ENCODE peak calls at places on chromosomes 16 and 17, in five cellular contexts. E, C, H, N and G are unnamed samples.

GRCh38 chr16:87325480-87325879 is 8.3 kb upstream of the C16orf95 start:
- DNase-seq in H (no peak), C (no peak), E (no peak), N (no peak), G (no peak)

GRCh38 chr17:42342242-42343008 is 45.8 kb downstream of the STAT3 start:
- DNase-seq in E (peak; percentile 58), N (no peak), C (peak; percentile 80), H (peak; percentile 90), G (no peak)

GRCh38 chr17:66272699-66273390 is 29.6 kb upstream of the PRKCA start:
- DNase-seq in C (peak; percentile 77), H (peak; percentile 93), E (no peak), N (no peak), G (no peak)

GRCh38 chr16:68823401-68823800 is 19.9 kb upstream of the TANGO6 start:
- DNase-seq in E (no peak), H (peak; percentile 95), N (no peak), C (peak; percentile 85), G (no peak)

GRCh38 chr17:74217036-74217725 is 3.8 kb downstream of the TTYH2 start:
- DNase-seq in H (no peak), E (no peak), C (no peak), N (no peak), G (no peak)

GRCh38 chr17:58156839-58157803 is 8.9 kb downstream of the OR4D1 start:
- DNase-seq in N (peak; percentile 48), E (peak; percentile 75), H (peak; percentile 5), C (no peak), G (no peak)

GRCh38 chr16:3963203-3963602 is 82.7 kb upstream of the CREBBP start:
- DNase-seq in E (no peak), C (no peak), N (peak; percentile 56), H (no peak), G (no peak)

GRCh38 chr16:68400083-68400923 is 48.0 kb downstream of the SMPD3 start:
- DNase-seq in E (peak; percentile 29), C (no peak), N (no peak), H (no peak), G (peak; percentile 34)

GRCh38 chr17:48625502-48626201 is 506 bp downstream of the HOXB9 start:
- DNase-seq in H (no peak), C (no peak), N (peak; percentile 24), E (peak; percentile 54), G (no peak)

GRCh38 chr16:54285414-54286066 is 1.0 kb downstream of the IRX3 start:
- DNase-seq in H (peak; percentile 68), N (no peak), E (no peak), C (peak; percentile 15), G (peak; percentile 73)

GRCh38 chr17:9022553-9023388 is 1.5 kb downstream of the NTN1 start:
- DNase-seq in N (no peak), E (peak; percentile 23), H (peak; percentile 5), C (peak; percentile 6), G (no peak)

GRCh38 chr17:46193246-46193625 is at the start of gene KANSL1:
- DNase-seq in C (peak; percentile 86), E (peak; percentile 89), N (peak; percentile 81), H (peak; percentile 98), G (peak; percentile 90)

GRCh38 chr16:10339777-10340752 is 45.8 kb upstream of the ATF7IP2 start:
- DNase-seq in H (no peak), N (no peak), E (no peak), C (peak; percentile 7), G (peak; percentile 23)

GRCh38 chr17:16377804-16378400 is 3.0 kb upstream of the UBB start:
- DNase-seq in C (peak; percentile 59), H (no peak), N (no peak), E (no peak), G (no peak)

GRCh38 chr17:50271173-50271750 is 3.0 kb upstream of the TMEM92 start:
- DNase-seq in C (no peak), N (no peak), E (no peak), H (peak; percentile 43), G (no peak)

GRCh38 chr17:41734949-41735313 is 488 bp upstream of the HAP1 start:
- DNase-seq in E (no peak), C (no peak), H (no peak), N (no peak), G (no peak)

GRCh38 chr17:16314189-16314588 is 39.1 kb downstream of the CENPV start:
- DNase-seq in N (no peak), E (no peak), C (peak; percentile 21), H (peak; percentile 14), G (no peak)

GRCh38 chr17:31550389-31551056 is 159.0 kb downstream of the RAB11FIP4 start:
- DNase-seq in E (no peak), H (no peak), C (peak; percentile 39), N (no peak), G (no peak)

GRCh38 chr17:34926661-34927060 is 34.6 kb downstream of the CCT6B start:
- DNase-seq in E (no peak), N (no peak), C (no peak), H (no peak), G (no peak)